ENCODE peak calls at places on chromosomes 3 and 15, in six cellular contexts. N is mesendoderm; S is mammary epithelial cell; K is HCT116; A is tibial artery; W is CD8-positive, alpha-beta T cell. M is an unnamed sample. For H3K27me3 and H3K36me3, the result is how much of the 10 kb centered on the place peaks cover.

GRCh38 chr3:186268616-186269448 is 93.2 kb downstream of the DGKG start:
- DNase-seq in N (peak), S (no peak), K (no peak), A (no peak), W (no peak), M (peak)

GRCh38 chr3:134370611-134371451 is 3.4 kb downstream of the AMOTL2 start:
- DNase-seq in N (no peak), S (no peak), K (no peak), A (peak), W (no peak), M (peak)

GRCh38 chr15:62740141-62741004 is 302.2 kb upstream of the TPM1 start:
- DNase-seq in N (peak), S (no peak), K (no peak), A (no peak), W (no peak), M (no peak)

GRCh38 chr3:192417012-192417411 is 310.3 kb downstream of the FGF12 start:
- DNase-seq in N (peak), S (no peak), K (no peak), A (no peak), W (no peak), M (no peak)

GRCh38 chr3:101518421-101518871 is 5.4 kb upstream of the SENP7 start:
- DNase-seq in N (peak), S (peak), K (no peak), A (no peak), W (peak), M (no peak)

GRCh38 chr15:40847225-40847961 is 3.5 kb downstream of the SPINT1 start:
- DNase-seq in N (peak), S (peak), K (no peak), A (peak), W (no peak), M (peak)

GRCh38 chr3:160801386-160802118 is 45.5 kb downstream of the PPM1L start:
- DNase-seq in N (no peak), S (no peak), K (no peak), A (peak), W (no peak), M (no peak)

GRCh38 chr15:100714749-100715342 is 112.5 kb downstream of the ASB7 start:
- DNase-seq in N (no peak), S (no peak), K (no peak), A (no peak), W (no peak), M (no peak)

GRCh38 chr15:67080900-67081431 is 15.6 kb downstream of the SMAD3 start:
- DNase-seq in N (no peak), S (peak), K (no peak), A (peak), W (peak), M (peak)

GRCh38 chr3:122392868-122393844 is 9.2 kb downstream of the FAM162A start:
- DNase-seq in N (peak), S (peak), K (no peak), A (no peak), W (no peak), M (peak)

GRCh38 chr15:91926871-91927270 is 73.4 kb downstream of the SLCO3A1 start:
- DNase-seq in N (no peak), S (no peak), K (no peak), A (no peak), W (no peak), M (peak)

GRCh38 chr15:45287400-45287799 is 35.4 kb downstream of the SLC28A2 start:
- DNase-seq in N (no peak), S (no peak), K (no peak), A (no peak), W (no peak), M (no peak)

GRCh38 chr3:24229468-24230263 is 265.0 kb downstream of the THRB start:
- DNase-seq in N (no peak), S (no peak), K (no peak), A (no peak), W (no peak), M (no peak)

GRCh38 chr3:126999383-126999782 is 16.5 kb downstream of the PLXNA1 start:
- DNase-seq in N (no peak), S (no peak), K (no peak), A (no peak), W (no peak), M (no peak)

GRCh38 chr15:58442122-58442521 is 10.3 kb downstream of the LIPC start:
- DNase-seq in N (no peak), S (peak), K (no peak), A (no peak), W (no peak), M (no peak)

GRCh38 chr3:60497922-60498321 is 753.3 kb downstream of the FHIT start:
- DNase-seq in N (no peak), S (no peak), K (no peak), A (no peak), W (no peak), M (no peak)

GRCh38 chr3:94146455-94146854 is 83.6 kb downstream of the NSUN3 start:
- DNase-seq in N (no peak), S (peak), K (no peak), A (no peak), W (no peak), M (no peak)

GRCh38 chr15:59522988-59523461 is 85.0 kb downstream of the FAM81A start:
- DNase-seq in N (peak), S (no peak), K (no peak), A (no peak), W (peak), M (no peak)

GRCh38 chr3:34995771-34996430 is 643.4 kb upstream of the ARPP21 start:
- DNase-seq in N (no peak), S (no peak), K (no peak), A (no peak), W (no peak), M (no peak)

GRCh38 chr3:41202075-41202833 is 2.9 kb downstream of the CTNNB1 start:
- DNase-seq in N (no peak), S (peak), K (no peak), A (no peak), W (no peak), M (no peak)

GRCh38 chr15:77168616-77169015 is 97.7 kb upstream of the TSPAN3 start:
- DNase-seq in N (no peak), S (peak), K (no peak), A (no peak), W (no peak), M (no peak)

GRCh38 chr3:59836525-59836924 is 786.7 kb upstream of the CFAP20DC start:
- DNase-seq in N (no peak), S (no peak), K (no peak), A (no peak), W (no peak), M (no peak)

GRCh38 chr3:188390775-188391443 is 237.0 kb downstream of the LPP start:
- DNase-seq in N (peak), S (no peak), K (no peak), A (no peak), W (no peak), M (no peak)
- H3K4me3 ChIP-seq in N (no peak), S (no peak), K (no peak), A (no peak), W (no peak), M (no peak)

GRCh38 chr3:13829311-13829710 is 50.6 kb downstream of the WNT7A start:
- DNase-seq in N (no peak), S (no peak), K (no peak), A (no peak), W (no peak), M (no peak)
- H3K27me3 ChIP-seq in N (under half), S (under half), K (under half), A (under half), W (under half), M (under half)

DNA sequence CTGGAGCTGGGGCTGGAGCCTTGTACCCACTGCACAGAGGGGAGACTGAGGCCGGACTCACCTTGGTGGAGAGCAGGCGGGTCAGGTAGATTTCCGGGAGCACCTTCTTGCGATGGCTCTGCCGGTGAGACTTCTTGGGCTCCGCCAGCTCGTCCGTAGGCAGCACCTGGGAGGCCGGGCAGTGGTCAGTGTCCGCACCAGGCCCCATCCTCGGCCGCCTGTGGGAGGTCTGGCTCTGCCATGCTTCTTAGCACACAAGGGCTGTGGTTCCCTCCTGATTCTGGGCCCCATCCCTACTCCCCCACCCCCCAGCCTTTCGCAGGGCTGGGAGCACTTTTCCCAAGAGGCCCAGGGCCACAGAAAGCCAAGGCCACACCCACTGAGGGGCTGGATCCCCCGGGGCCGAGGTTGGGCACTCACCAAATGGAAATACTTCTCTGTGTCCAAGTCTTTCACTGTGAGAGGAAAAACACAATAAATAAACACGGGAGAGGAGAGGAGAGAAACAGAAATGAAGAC is 17.4 kb downstream of the H1-8 start:
- DNase-seq in N (no peak), S (no peak), K (no peak), A (peak), W (no peak), M (no peak)
- H3K36me3 ChIP-seq in N (under half), S (under half), K (under half), A (half or more), W (under half), M (under half)

GRCh38 chr3:197001106-197001971 is 28.3 kb downstream of the MELTF start:
- DNase-seq in N (no peak), S (peak), K (no peak), A (no peak), W (no peak), M (peak)
- H3K4me3 ChIP-seq in N (no peak), S (no peak), K (no peak), A (no peak), W (no peak), M (no peak)

M was measured in H7.